ENCODE peak calls at places on chromosomes 13 and 19, in five cellular contexts. One of them, this sample, is unnamed.

GRCh38 chr19:31570718-31571117 is 221.5 kb upstream of the TSHZ3 start:
- DNase-seq in IMR-90: no peak
- DNase-seq in ovary: no peak
- DNase-seq in tibial nerve: no peak
- DNase-seq in lower leg skin: no peak
- DNase-seq in this sample: no peak

GRCh38 chr19:16660763-16661479 is at the start of gene TMEM38A:
- DNase-seq in tibial nerve: no peak
- DNase-seq in lower leg skin: peak
- DNase-seq in IMR-90: no peak
- DNase-seq in ovary: peak
- DNase-seq in this sample: peak

GRCh38 chr19:2048959-2049740 is 1.9 kb downstream of the MKNK2 start:
- DNase-seq in IMR-90: no peak
- DNase-seq in lower leg skin: no peak
- DNase-seq in tibial nerve: no peak
- DNase-seq in ovary: peak
- DNase-seq in this sample: no peak

GRCh38 chr13:46951516-46951915 is 54.7 kb upstream of the HTR2A start:
- DNase-seq in ovary: no peak
- DNase-seq in tibial nerve: no peak
- DNase-seq in lower leg skin: no peak
- DNase-seq in IMR-90: no peak
- DNase-seq in this sample: no peak

GRCh38 chr19:1503089-1503924 is 9.5 kb downstream of the ADAMTSL5 start:
- DNase-seq in lower leg skin: no peak
- DNase-seq in IMR-90: peak
- DNase-seq in ovary: no peak
- DNase-seq in tibial nerve: peak
- DNase-seq in this sample: no peak

GRCh38 chr13:49315036-49315565 is 67.4 kb downstream of the CDADC1 start:
- DNase-seq in IMR-90: peak
- DNase-seq in tibial nerve: no peak
- DNase-seq in lower leg skin: no peak
- DNase-seq in ovary: no peak
- DNase-seq in this sample: no peak

GRCh38 chr13:37369618-37370017 is 228.9 kb downstream of the POSTN start:
- DNase-seq in lower leg skin: no peak
- DNase-seq in IMR-90: peak
- DNase-seq in ovary: no peak
- DNase-seq in tibial nerve: no peak
- DNase-seq in this sample: no peak

GRCh38 chr19:21812448-21812847 is 23.5 kb downstream of the ZNF43 start:
- DNase-seq in IMR-90: no peak
- DNase-seq in tibial nerve: no peak
- DNase-seq in ovary: no peak
- DNase-seq in lower leg skin: no peak
- DNase-seq in this sample: no peak

GRCh38 chr13:48097793-48098192 is 2.9 kb upstream of the MED4 start:
- DNase-seq in IMR-90: no peak
- DNase-seq in tibial nerve: no peak
- DNase-seq in ovary: no peak
- DNase-seq in lower leg skin: no peak
- DNase-seq in this sample: no peak

GRCh38 chr19:41882568-41883462 is at the start of gene ARHGEF1:
- DNase-seq in lower leg skin: no peak
- DNase-seq in IMR-90: no peak
- DNase-seq in ovary: peak
- DNase-seq in tibial nerve: no peak
- DNase-seq in this sample: no peak

GRCh38 chr13:31328549-31329229 is 128.9 kb downstream of the B3GLCT start:
- DNase-seq in lower leg skin: no peak
- DNase-seq in tibial nerve: no peak
- DNase-seq in ovary: no peak
- DNase-seq in IMR-90: peak
- DNase-seq in this sample: no peak

GRCh38 chr13:83546476-83546875 is 335.8 kb downstream of the SLITRK1 start:
- DNase-seq in tibial nerve: no peak
- DNase-seq in ovary: no peak
- DNase-seq in lower leg skin: no peak
- DNase-seq in IMR-90: no peak
- DNase-seq in this sample: no peak

GRCh38 chr19:58559275-58560006 is 1.0 kb upstream of the UBE2M start:
- DNase-seq in ovary: peak
- DNase-seq in IMR-90: peak
- DNase-seq in tibial nerve: peak
- DNase-seq in lower leg skin: peak
- DNase-seq in this sample: peak

GRCh38 chr19:20482721-20483120 is 82.9 kb downstream of the ZNF737 start:
- DNase-seq in lower leg skin: no peak
- DNase-seq in IMR-90: no peak
- DNase-seq in ovary: no peak
- DNase-seq in tibial nerve: no peak
- DNase-seq in this sample: no peak

GRCh38 chr13:112616586-112617381 is 28.8 kb upstream of the TUBGCP3 start:
- DNase-seq in tibial nerve: no peak
- DNase-seq in lower leg skin: no peak
- DNase-seq in IMR-90: peak
- DNase-seq in ovary: no peak
- DNase-seq in this sample: no peak

GRCh38 chr19:41175825-41176734 is 16.9 kb upstream of the CYP2S1 start:
- DNase-seq in IMR-90: peak
- DNase-seq in ovary: no peak
- DNase-seq in lower leg skin: peak
- DNase-seq in tibial nerve: peak
- DNase-seq in this sample: peak

GRCh38 chr13:29472317-29472961 is 123.0 kb downstream of the SLC7A1 start:
- DNase-seq in ovary: no peak
- DNase-seq in tibial nerve: peak
- DNase-seq in IMR-90: peak
- DNase-seq in lower leg skin: no peak
- DNase-seq in this sample: no peak

GRCh38 chr19:39833464-39834286 is at the start of gene DYRK1B:
- DNase-seq in tibial nerve: peak
- DNase-seq in lower leg skin: peak
- DNase-seq in IMR-90: peak
- DNase-seq in ovary: peak
- DNase-seq in this sample: peak

GRCh38 chr19:37313335-37313627 is 57.6 kb upstream of the ZNF527 start:
- DNase-seq in IMR-90: no peak
- DNase-seq in ovary: no peak
- DNase-seq in lower leg skin: no peak
- DNase-seq in tibial nerve: no peak
- DNase-seq in this sample: no peak

GRCh38 chr13:113119822-113120189 is 2.8 kb upstream of the F10 start:
- DNase-seq in ovary: no peak
- DNase-seq in IMR-90: no peak
- DNase-seq in lower leg skin: no peak
- DNase-seq in tibial nerve: no peak
- DNase-seq in this sample: no peak

GRCh38 chr13:100608906-100609305 is 20.3 kb upstream of the GGACT start:
- DNase-seq in ovary: no peak
- DNase-seq in tibial nerve: no peak
- DNase-seq in lower leg skin: no peak
- DNase-seq in IMR-90: no peak
- DNase-seq in this sample: no peak

GRCh38 chr19:29308977-29309520 is 96.1 kb upstream of the UQCRFS1 start:
- DNase-seq in lower leg skin: no peak
- DNase-seq in tibial nerve: no peak
- DNase-seq in ovary: no peak
- DNase-seq in IMR-90: no peak
- DNase-seq in this sample: no peak

GRCh38 chr13:24528816-24529398 is 16.3 kb upstream of the PARP4 start:
- DNase-seq in ovary: no peak
- DNase-seq in IMR-90: no peak
- DNase-seq in lower leg skin: no peak
- DNase-seq in tibial nerve: no peak
- DNase-seq in this sample: no peak

GRCh38 chr13:97445504-97446187 is 11.7 kb downstream of the RAP2A start:
- DNase-seq in IMR-90: no peak
- DNase-seq in lower leg skin: no peak
- DNase-seq in tibial nerve: no peak
- DNase-seq in ovary: no peak
- DNase-seq in this sample: no peak

GRCh38 chr19:50906217-50906616 is 5.0 kb downstream of the KLK4 start:
- DNase-seq in lower leg skin: no peak
- DNase-seq in IMR-90: no peak
- DNase-seq in ovary: no peak
- DNase-seq in tibial nerve: peak
- DNase-seq in this sample: no peak

GRCh38 chr19:38707512-38708114 is 36.7 kb downstream of the CAPN12 start:
- DNase-seq in IMR-90: peak
- DNase-seq in lower leg skin: no peak
- DNase-seq in ovary: peak
- DNase-seq in tibial nerve: no peak
- DNase-seq in this sample: no peak

DNA sequence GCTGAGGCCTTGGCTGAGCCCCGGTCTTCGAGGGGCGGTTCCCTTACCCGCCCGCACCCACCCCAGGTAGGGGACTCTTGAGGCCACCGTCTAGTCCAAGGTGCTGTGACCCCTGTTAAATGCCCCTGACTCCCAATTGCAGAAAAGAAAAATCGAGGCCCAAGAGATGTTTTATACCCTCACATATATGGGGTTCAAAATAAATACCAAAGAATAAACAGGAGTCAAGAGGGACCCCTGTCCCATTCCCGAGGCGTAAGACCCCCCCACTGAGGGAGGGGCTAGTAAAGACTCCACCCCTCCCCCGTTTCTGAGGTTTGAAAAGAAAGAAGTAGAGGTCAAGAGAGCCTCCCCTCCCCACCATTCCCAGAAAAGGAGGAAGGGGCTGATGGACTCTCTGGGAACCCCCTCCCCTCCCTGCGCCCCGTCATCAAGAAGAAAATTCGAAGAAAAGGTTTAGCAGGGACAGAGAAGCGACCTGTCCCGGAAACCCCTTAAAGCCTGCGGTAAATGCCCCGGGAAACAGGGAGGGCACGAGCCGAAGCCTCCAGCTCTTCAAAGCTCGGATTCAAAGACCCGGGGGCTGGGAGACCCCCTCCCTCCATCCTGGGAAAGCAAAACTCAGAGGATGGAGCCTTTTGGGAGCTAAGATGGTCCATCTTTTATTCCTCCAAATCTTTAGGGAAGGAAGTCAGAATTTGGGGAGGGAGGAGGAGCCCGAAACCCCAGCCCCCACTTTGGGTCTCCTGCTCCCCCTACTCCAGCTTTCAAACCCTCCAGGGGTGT is 745 bp upstream of the RAB3A start:
- DNase-seq in tibial nerve: peak
- DNase-seq in IMR-90: no peak
- DNase-seq in lower leg skin: peak
- DNase-seq in ovary: peak
- DNase-seq in this sample: no peak
- TF ChIP-seq POLR2A in tibial nerve: peak
- TF ChIP-seq POLR2A in IMR-90: peak
- TF ChIP-seq POLR2A in lower leg skin: no peak
- TF ChIP-seq POLR2A in ovary: peak
- TF ChIP-seq POLR2A in this sample: peak

DNA sequence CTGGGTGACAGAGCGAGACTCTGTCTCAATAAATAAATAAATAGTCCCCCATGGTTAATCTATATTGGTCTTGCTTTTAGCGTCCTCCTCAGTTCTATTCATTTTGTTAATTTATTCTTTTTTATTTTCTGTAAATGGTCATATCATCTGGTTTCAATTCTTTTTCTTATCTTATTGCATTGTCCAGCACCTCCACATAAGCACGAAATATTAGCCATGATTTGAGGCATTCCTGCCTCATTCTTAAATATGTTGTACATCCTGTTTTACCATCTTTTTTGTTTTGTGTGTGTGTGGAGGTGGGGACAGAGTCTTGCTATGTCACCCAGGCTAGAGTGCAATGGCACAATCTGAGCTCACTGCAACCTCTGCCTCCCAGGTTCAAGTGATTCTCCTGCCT is 24.6 kb upstream of the CCDC124 start:
- DNase-seq in ovary: no peak
- DNase-seq in lower leg skin: no peak
- DNase-seq in tibial nerve: no peak
- DNase-seq in IMR-90: no peak
- DNase-seq in this sample: no peak
- TF ChIP-seq POLR2A in ovary: no peak
- TF ChIP-seq POLR2A in lower leg skin: no peak
- TF ChIP-seq POLR2A in tibial nerve: no peak
- TF ChIP-seq POLR2A in IMR-90: no peak
- TF ChIP-seq POLR2A in this sample: no peak

DNA sequence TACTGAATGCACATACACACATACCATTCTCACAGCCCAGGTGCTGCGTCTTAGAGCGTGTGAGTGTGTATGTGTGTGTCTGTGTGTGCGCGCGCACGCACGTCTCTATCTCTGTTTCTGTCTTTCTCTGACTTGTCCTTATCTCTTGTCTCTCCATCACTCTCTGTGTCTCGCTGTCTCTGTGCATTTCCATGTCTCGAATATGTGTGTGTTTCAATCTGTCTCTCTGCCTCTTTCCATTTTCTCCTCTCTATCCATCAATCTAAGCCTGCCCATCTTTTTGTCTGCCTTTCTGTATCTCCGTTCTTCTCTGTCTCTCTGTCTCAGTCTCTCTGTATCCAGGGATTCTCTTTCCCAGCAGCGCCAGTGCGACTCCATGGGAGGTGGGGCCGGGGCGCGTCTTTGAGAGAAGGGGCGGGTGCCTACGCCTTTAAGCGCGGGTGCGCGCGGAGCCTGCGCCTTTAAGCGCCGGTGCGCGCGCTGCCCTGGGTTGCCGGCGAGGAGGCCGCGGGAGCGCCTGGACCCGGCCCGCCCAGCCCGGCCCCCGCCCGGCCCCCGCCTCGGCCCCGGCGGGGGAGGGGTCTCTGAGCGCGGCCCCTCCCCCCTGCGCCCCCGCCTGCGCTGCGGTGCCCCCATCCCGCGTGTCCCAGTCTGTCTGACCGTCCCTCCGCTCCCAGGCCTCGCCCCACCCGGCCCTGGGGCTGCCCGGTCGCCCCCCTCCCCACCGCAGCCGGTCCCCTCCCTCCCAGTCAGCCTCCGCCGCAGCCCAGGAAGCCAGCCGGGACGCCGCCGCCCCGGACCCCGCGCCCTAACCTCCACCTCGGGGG is at the start of gene LRFN3:
- DNase-seq in ovary: peak
- DNase-seq in IMR-90: peak
- DNase-seq in lower leg skin: peak
- DNase-seq in tibial nerve: peak
- DNase-seq in this sample: peak
- TF ChIP-seq POLR2A in ovary: no peak
- TF ChIP-seq POLR2A in IMR-90: no peak
- TF ChIP-seq POLR2A in lower leg skin: no peak
- TF ChIP-seq POLR2A in tibial nerve: no peak
- TF ChIP-seq POLR2A in this sample: no peak

GRCh38 chr19:5694952-5695648 is 5.0 kb downstream of the RPL36 start:
- DNase-seq in IMR-90: no peak
- DNase-seq in ovary: no peak
- DNase-seq in lower leg skin: no peak
- DNase-seq in tibial nerve: no peak
- DNase-seq in this sample: no peak
- TF ChIP-seq POLR2A in IMR-90: no peak
- TF ChIP-seq POLR2A in ovary: no peak
- TF ChIP-seq POLR2A in lower leg skin: no peak
- TF ChIP-seq POLR2A in tibial nerve: no peak
- TF ChIP-seq POLR2A in this sample: no peak

This sample was measured in gastrocnemius medialis.